ENCODE peak calls at places on chromosome 4, in eight cellular contexts. J is central memory CD4-positive, alpha-beta T cell; I is mesendoderm; E is GM12865; P is BJ; B is anterior cingulate cortex; O is activated T-helper 1 cell treated with anti-CD3 and anti-CD28 coated beads, Interleukin-12 subunit alpha, Interleukin-12 subunit beta, Interleukin-2, Interleukin-4 antibody, amounts not matched to agents 30 ng/mL and 10 ng/mL and 1 ng/mL, durations not matched to agents 14 hours and 24 hours and 36 hours; K is ovary. F is an unnamed sample.

GRCh38 chr4:8522160-8523120 is 57.8 kb upstream of the GPR78 start:
- DNase-seq in J (no peak), I (no peak), E (no peak), P (no peak), B (no peak), O (no peak), K (peak), F (no peak)

GRCh38 chr4:53281438-53281837 is 84.4 kb downstream of the SCFD2 start:
- DNase-seq in J (no peak), I (no peak), E (no peak), P (no peak), B (no peak), O (no peak), K (no peak), F (no peak)

GRCh38 chr4:103422467-103423219 is 224.5 kb upstream of the CENPE start:
- DNase-seq in J (no peak), I (no peak), E (no peak), P (no peak), B (no peak), O (no peak), K (no peak), F (no peak)

GRCh38 chr4:2867758-2868491 is 24.3 kb downstream of the ADD1 start:
- DNase-seq in J (no peak), I (peak), E (no peak), P (no peak), B (peak), O (no peak), K (peak), F (peak)

GRCh38 chr4:79141530-79141929 is 184.3 kb downstream of the NAA11 start:
- DNase-seq in J (no peak), I (peak), E (peak), P (no peak), B (no peak), O (no peak), K (no peak), F (peak)

GRCh38 chr4:184309241-184310170 is 91.8 kb upstream of the ENPP6 start:
- DNase-seq in J (no peak), I (no peak), E (no peak), P (no peak), B (no peak), O (no peak), K (no peak), F (no peak)

GRCh38 chr4:36332023-36332781 is 50.8 kb downstream of the DTHD1 start:
- DNase-seq in J (no peak), I (peak), E (peak), P (no peak), B (peak), O (no peak), K (no peak), F (no peak)

GRCh38 chr4:113101669-113102068 is 52.2 kb downstream of the ANK2 start:
- DNase-seq in J (no peak), I (peak), E (no peak), P (peak), B (no peak), O (no peak), K (no peak), F (peak)

GRCh38 chr4:121952290-121952689 is 430 bp upstream of the TRPC3 start:
- DNase-seq in J (no peak), I (no peak), E (no peak), P (no peak), B (no peak), O (no peak), K (no peak), F (no peak)

GRCh38 chr4:155604718-155605601 is 61.7 kb upstream of the GUCY1A1 start:
- DNase-seq in J (no peak), I (no peak), E (no peak), P (peak), B (no peak), O (no peak), K (no peak), F (peak)

GRCh38 chr4:82913305-82913704 is 12.8 kb downstream of the THAP9 start:
- DNase-seq in J (no peak), I (no peak), E (no peak), P (no peak), B (no peak), O (no peak), K (no peak), F (peak)

GRCh38 chr4:23822181-23822580 is 67.7 kb downstream of the PPARGC1A start:
- DNase-seq in J (no peak), I (peak), E (no peak), P (no peak), B (no peak), O (no peak), K (no peak), F (peak)

GRCh38 chr4:189305500-189305899 is 635.2 kb upstream of the FRG1 start:
- DNase-seq in J (no peak), I (no peak), E (no peak), P (no peak), B (no peak), O (no peak), K (no peak), F (no peak)

GRCh38 chr4:144674711-144675110 is 28.8 kb downstream of the HHIP start:
- DNase-seq in J (no peak), I (no peak), E (no peak), P (no peak), B (no peak), O (no peak), K (no peak), F (no peak)

GRCh38 chr4:19739101-19739651 is 512.5 kb upstream of the SLIT2 start:
- DNase-seq in J (no peak), I (peak), E (no peak), P (peak), B (no peak), O (no peak), K (no peak), F (peak)

GRCh38 chr4:17166954-17167353 is 268.5 kb upstream of the LDB2 start:
- DNase-seq in J (no peak), I (no peak), E (no peak), P (no peak), B (peak), O (no peak), K (peak), F (no peak)

GRCh38 chr4:26780524-26780923 is 80.1 kb upstream of the STIM2 start:
- DNase-seq in J (no peak), I (no peak), E (peak), P (no peak), B (no peak), O (no peak), K (no peak), F (no peak)

GRCh38 chr4:186271279-186271678 is 5.3 kb downstream of the F11 start:
- DNase-seq in J (no peak), I (no peak), E (no peak), P (no peak), B (no peak), O (no peak), K (no peak), F (no peak)

GRCh38 chr4:141046255-141046654 is 87.0 kb downstream of the RNF150 start:
- DNase-seq in J (no peak), I (peak), E (no peak), P (peak), B (no peak), O (no peak), K (no peak), F (peak)

GRCh38 chr4:26093561-26093960 is 179.5 kb downstream of the SMIM20 start:
- DNase-seq in J (peak), I (no peak), E (no peak), P (no peak), B (no peak), O (no peak), K (no peak), F (no peak)

GRCh38 chr4:86414686-86415085 is 54.8 kb upstream of the MAPK10 start:
- DNase-seq in J (no peak), I (no peak), E (no peak), P (no peak), B (no peak), O (no peak), K (no peak), F (no peak)

GRCh38 chr4:7892212-7893019 is 47.2 kb downstream of the AFAP1 start:
- DNase-seq in J (no peak), I (peak), E (no peak), P (no peak), B (no peak), O (no peak), K (peak), F (peak)